ENCODE peak calls at places on chromosome 1, in five cellular contexts. One of them, this sample, is unnamed.

GRCh38 chr1:90850181-90850924 is 133.3 kb upstream of the BARHL2 start:
- DNase-seq in naive thymus-derived CD8-positive, alpha-beta T cell: no peak
- DNase-seq in NCI-H1105: peak
- DNase-seq in endothelial cell: peak
- DNase-seq in HTR-8/SVneo: no peak
- DNase-seq in this sample: peak

GRCh38 chr1:186828612-186829542 is at the start of gene PLA2G4A:
- DNase-seq in NCI-H1105: no peak
- DNase-seq in endothelial cell: peak
- DNase-seq in naive thymus-derived CD8-positive, alpha-beta T cell: no peak
- DNase-seq in HTR-8/SVneo: peak
- DNase-seq in this sample: no peak

GRCh38 chr1:53643061-53643880 is 95.7 kb downstream of the GLIS1 start:
- DNase-seq in HTR-8/SVneo: no peak
- DNase-seq in NCI-H1105: no peak
- DNase-seq in endothelial cell: no peak
- DNase-seq in naive thymus-derived CD8-positive, alpha-beta T cell: no peak
- DNase-seq in this sample: no peak

GRCh38 chr1:205811660-205812059 is 1.3 kb downstream of the SLC41A1 start:
- DNase-seq in naive thymus-derived CD8-positive, alpha-beta T cell: no peak
- DNase-seq in endothelial cell: no peak
- DNase-seq in HTR-8/SVneo: no peak
- DNase-seq in NCI-H1105: no peak
- DNase-seq in this sample: no peak

GRCh38 chr1:188129856-188130838 is 1301.4 kb downstream of the PLA2G4A start:
- DNase-seq in naive thymus-derived CD8-positive, alpha-beta T cell: no peak
- DNase-seq in HTR-8/SVneo: no peak
- DNase-seq in endothelial cell: no peak
- DNase-seq in NCI-H1105: no peak
- DNase-seq in this sample: no peak

GRCh38 chr1:38719880-38720279 is 139.7 kb downstream of the RRAGC start:
- DNase-seq in endothelial cell: no peak
- DNase-seq in naive thymus-derived CD8-positive, alpha-beta T cell: no peak
- DNase-seq in HTR-8/SVneo: no peak
- DNase-seq in NCI-H1105: no peak
- DNase-seq in this sample: no peak

GRCh38 chr1:48938975-48939374 is 162.3 kb upstream of the BEND5 start:
- DNase-seq in naive thymus-derived CD8-positive, alpha-beta T cell: no peak
- DNase-seq in HTR-8/SVneo: no peak
- DNase-seq in endothelial cell: no peak
- DNase-seq in NCI-H1105: no peak
- DNase-seq in this sample: no peak

GRCh38 chr1:86704456-86704971 is at the start of gene SH3GLB1:
- DNase-seq in NCI-H1105: peak
- DNase-seq in naive thymus-derived CD8-positive, alpha-beta T cell: peak
- DNase-seq in HTR-8/SVneo: peak
- DNase-seq in endothelial cell: peak
- DNase-seq in this sample: peak

GRCh38 chr1:39385067-39385988 is 106.1 kb upstream of the BMP8A start:
- DNase-seq in HTR-8/SVneo: no peak
- DNase-seq in naive thymus-derived CD8-positive, alpha-beta T cell: no peak
- DNase-seq in endothelial cell: no peak
- DNase-seq in NCI-H1105: no peak
- DNase-seq in this sample: no peak

GRCh38 chr1:86499987-86500593 is 31.4 kb downstream of the CLCA1 start:
- DNase-seq in HTR-8/SVneo: no peak
- DNase-seq in naive thymus-derived CD8-positive, alpha-beta T cell: no peak
- DNase-seq in NCI-H1105: peak
- DNase-seq in endothelial cell: no peak
- DNase-seq in this sample: no peak

This sample was measured in NCI-H774.